ENCODE peak calls at places on chromosomes 11 and 22, in six cellular contexts. I is nephron progenitor cell, Q is NCI-H146, V is head of caudate nucleus, C is aorta, O is HT-29. J is an unnamed sample.

GRCh38 chr22:48357196-48357595 is 1470.5 kb downstream of the BRD1 start:
- DNase-seq in I (peak; percentile 46), Q (no peak), V (no peak), C (peak; percentile 25), O (no peak), J (no peak)

GRCh38 chr11:122717264-122717867 is 61.8 kb downstream of the UBASH3B start:
- DNase-seq in I (no peak), Q (no peak), V (no peak), C (no peak), O (no peak), J (no peak)

GRCh38 chr22:31139866-31140716 is at the start of gene PLA2G3:
- DNase-seq in I (peak; percentile 86), Q (peak; percentile 86), V (no peak), C (peak; percentile 78), O (no peak), J (no peak)

GRCh38 chr11:107769189-107769588 is 57.3 kb upstream of the SLN start:
- DNase-seq in I (no peak), Q (peak; percentile 3), V (no peak), C (no peak), O (no peak), J (no peak)

GRCh38 chr22:30754971-30755759 is 60.5 kb downstream of the OSBP2 start:
- DNase-seq in I (peak; percentile 41), Q (peak; percentile 63), V (peak; percentile 77), C (peak; percentile 64), O (peak; percentile 77), J (peak; percentile 70)

GRCh38 chr22:48240165-48240934 is 1477.9 kb downstream of the TBC1D22A start:
- DNase-seq in I (no peak), Q (no peak), V (no peak), C (no peak), O (no peak), J (no peak)

GRCh38 chr11:118342503-118343161 is at the start of gene CD3D:
- DNase-seq in I (no peak), Q (no peak), V (no peak), C (no peak), O (no peak), J (no peak)

GRCh38 chr11:125223901-125224331 is 59.4 kb downstream of the PKNOX2 start:
- DNase-seq in I (no peak), Q (no peak), V (peak; percentile 42), C (peak; percentile 49), O (no peak), J (no peak)

GRCh38 chr11:47842749-47843148 is 5.4 kb downstream of the NUP160 start:
- DNase-seq in I (no peak), Q (no peak), V (no peak), C (no peak), O (no peak), J (no peak)

GRCh38 chr22:36391648-36392047 is 3.9 kb upstream of the MYH9 start:
- DNase-seq in I (no peak), Q (no peak), V (no peak), C (no peak), O (no peak), J (no peak)

GRCh38 chr11:69708731-69709401 is 5.0 kb upstream of the FGF19 start:
- DNase-seq in I (no peak), Q (no peak), V (no peak), C (no peak), O (no peak), J (no peak)

GRCh38 chr11:117796456-117797428 is at the start of gene DSCAML1:
- DNase-seq in I (peak; percentile 77), Q (peak; percentile 64), V (peak; percentile 84), C (no peak), O (no peak), J (no peak)

GRCh38 chr22:24601217-24602104 is 1.5 kb upstream of the GGT1 start:
- DNase-seq in I (no peak), Q (no peak), V (no peak), C (peak; percentile 81), O (peak; percentile 34), J (peak; percentile 35)

GRCh38 chr11:118157186-118157895 is 4.7 kb upstream of the SCN4B start:
- DNase-seq in I (no peak), Q (no peak), V (no peak), C (peak; percentile 55), O (no peak), J (no peak)

GRCh38 chr11:83070878-83071640 is 638 bp downstream of the RAB30 start:
- DNase-seq in I (peak; percentile 42), Q (peak; percentile 59), V (peak; percentile 56), C (peak; percentile 77), O (peak; percentile 16), J (no peak)

J was measured in MM.1S.